ENCODE peak calls at places on chromosomes 16 and 17, in nine cellular contexts. U is left lung, T is IMR-90, L is testis, P is heart right ventricle, B is HCT116, H is tibial nerve, Q is H9, O is left ventricle myocardium inferior. Y is an unnamed sample.

GRCh38 chr17:64151016-64151368 is 21.0 kb upstream of the ERN1 start:
- DNase-seq in L (no peak), U (no peak), O (no peak), P (no peak), B (no peak), H (no peak), Q (no peak), T (no peak), Y (no peak)

GRCh38 chr16:10080031-10080772 is 102.0 kb downstream of the GRIN2A start:
- DNase-seq in O (peak; percentile 50), U (no peak), B (peak; percentile 15), P (peak; percentile 25), L (no peak), T (no peak), H (no peak), Q (no peak), Y (peak; percentile 17)

GRCh38 chr17:77476920-77477805 is 336.4 kb downstream of the SEC14L1 start:
- DNase-seq in Q (no peak), O (peak; percentile 69), T (peak; percentile 98), H (peak; percentile 68), P (peak; percentile 52), B (no peak), L (peak; percentile 85), U (no peak), Y (peak; percentile 86)

GRCh38 chr17:2275722-2276121 is 27.9 kb downstream of the SMG6 start:
- DNase-seq in U (no peak), B (no peak), H (no peak), T (no peak), P (no peak), L (no peak), O (no peak), Q (no peak), Y (no peak)

GRCh38 chr16:47787695-47788094 is 326.6 kb downstream of the PHKB start:
- DNase-seq in L (peak; percentile 21), P (no peak), U (no peak), B (no peak), H (no peak), Q (no peak), O (no peak), T (peak; percentile 22), Y (no peak)

GRCh38 chr16:89176147-89176690 is 4.7 kb downstream of the CDH15 start:
- DNase-seq in U (no peak), P (no peak), L (no peak), T (no peak), O (no peak), Q (no peak), H (no peak), B (no peak), Y (no peak)

GRCh38 chr17:82875418-82875856 is 35.6 kb upstream of the ZNF750 start:
- DNase-seq in U (peak; percentile 75), Q (peak; percentile 81), H (no peak), O (no peak), P (no peak), L (no peak), T (no peak), B (no peak), Y (no peak)

GRCh38 chr17:3610523-3610922 is 1.3 kb upstream of the TRPV1 start:
- DNase-seq in L (no peak), Q (no peak), H (no peak), B (no peak), T (no peak), O (no peak), U (no peak), P (no peak), Y (no peak)

GRCh38 chr17:82055965-82056728 is 4.4 kb downstream of the GPS1 start:
- DNase-seq in O (no peak), P (no peak), T (no peak), Q (no peak), U (no peak), H (no peak), B (no peak), L (no peak), Y (no peak)

GRCh38 chr17:30454635-30455034 is 22.6 kb upstream of the GOSR1 start:
- DNase-seq in L (no peak), U (no peak), T (no peak), H (no peak), Q (no peak), O (no peak), P (no peak), B (no peak), Y (no peak)

DNA sequence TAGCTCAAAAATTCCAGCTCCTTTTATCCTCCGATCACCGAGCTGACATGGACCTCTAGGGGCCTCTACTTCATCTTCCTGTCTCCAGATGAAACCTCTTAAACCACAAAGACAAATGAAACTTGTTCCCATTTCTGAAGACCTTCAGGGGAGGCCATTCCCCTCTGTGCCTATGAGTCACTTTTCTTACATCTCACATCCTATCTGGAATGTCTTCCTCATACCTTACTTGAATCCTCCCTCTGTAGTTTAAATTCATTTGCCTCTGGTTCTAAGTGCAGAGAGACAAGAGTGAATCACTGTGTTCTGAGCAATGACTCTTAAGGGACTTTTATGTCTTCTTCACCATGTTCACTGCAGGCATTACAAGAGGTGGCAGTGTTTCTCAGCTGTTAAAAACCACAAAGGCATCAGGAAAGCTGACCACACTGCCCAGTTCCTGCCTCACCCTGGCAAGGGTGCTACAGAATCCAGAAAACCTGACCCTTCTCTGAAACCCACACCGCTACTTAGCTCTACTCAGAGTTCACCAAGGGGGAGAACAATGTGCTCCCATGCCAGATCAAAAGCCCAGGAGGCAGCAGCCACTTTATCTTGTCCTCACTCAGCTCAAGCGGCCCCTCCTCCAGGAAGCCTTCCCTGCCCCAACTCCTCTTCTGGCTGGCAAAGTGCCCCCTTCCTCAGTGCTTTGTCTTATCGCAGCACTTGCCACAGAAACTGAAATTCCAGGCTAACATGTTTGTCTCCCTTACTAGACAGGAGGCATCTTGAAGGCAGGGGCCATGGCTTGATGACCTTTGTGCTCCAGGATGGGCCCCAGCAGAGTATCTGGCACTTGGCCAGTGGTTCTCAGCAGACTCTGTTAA is 6.4 kb downstream of the CUEDC1 start:
- DNase-seq in P (peak; percentile 30), O (no peak), U (no peak), T (peak; percentile 96), B (peak; percentile 100), Q (no peak), H (no peak), L (no peak), Y (no peak)
- TF ChIP-seq CTCF in P (no peak), O (no peak), U (no peak), T (no peak), B (no peak), Q (no peak), H (no peak), L (no peak), Y (no peak)

GRCh38 chr17:68204736-68205135 is 43.1 kb upstream of the AMZ2 start:
- DNase-seq in P (peak; percentile 38), L (no peak), O (peak; percentile 31), H (no peak), U (peak; percentile 63), T (no peak), B (no peak), Q (no peak), Y (no peak)

GRCh38 chr17:68205251-68205807 is 42.5 kb upstream of the AMZ2 start:
- DNase-seq in U (peak; percentile 93), P (peak; percentile 95), O (peak; percentile 92), L (peak; percentile 96), H (peak; percentile 89), Q (peak; percentile 95), B (peak; percentile 78), T (peak; percentile 82), Y (peak; percentile 69)

GRCh38 chr17:68207651-68208253 is 40.1 kb upstream of the AMZ2 start:
- DNase-seq in Q (no peak), O (peak; percentile 28), B (no peak), U (no peak), P (peak; percentile 43), T (no peak), L (no peak), H (no peak), Y (no peak)

DNA sequence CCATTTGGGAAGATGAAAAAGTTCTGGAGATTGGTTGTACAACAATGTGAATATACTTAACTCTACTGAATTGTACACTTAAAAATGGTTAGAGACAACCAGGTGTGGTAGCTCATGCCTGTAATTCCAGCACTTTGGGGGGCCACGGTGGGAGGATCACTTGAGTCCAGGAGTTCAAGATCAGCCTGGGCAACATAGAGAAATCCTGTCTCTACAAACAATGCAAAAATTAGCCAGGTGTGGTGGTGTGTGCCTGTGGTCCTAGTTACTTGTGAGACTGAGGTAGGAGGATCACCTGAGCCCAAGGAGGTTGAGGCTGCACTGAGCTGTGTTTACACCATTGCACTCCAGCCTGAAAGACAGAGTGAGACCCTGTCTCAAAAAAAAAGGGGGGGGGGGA is 37.3 kb upstream of the AMZ2 start:
- DNase-seq in U (no peak), P (no peak), T (no peak), L (no peak), B (no peak), H (no peak), O (no peak), Q (no peak), Y (no peak)
- H3K27me3 ChIP-seq in U (no peaks in the 10 kb centered on the region), P (no peaks in the 10 kb centered on the region), T (no peaks in the 10 kb centered on the region), L (no peaks in the 10 kb centered on the region), B (no peaks in the 10 kb centered on the region), H (no peaks in the 10 kb centered on the region), O (no peaks in the 10 kb centered on the region), Q (no peaks in the 10 kb centered on the region), Y (no peaks in the 10 kb centered on the region)

GRCh38 chr17:7589204-7589868 is 558 bp downstream of the SOX15 start:
- DNase-seq in B (no peak), Q (peak; percentile 93), H (peak; percentile 83), T (peak; percentile 83), O (peak; percentile 87), U (peak; percentile 83), P (peak; percentile 85), L (peak; percentile 90), Y (no peak)

GRCh38 chr17:7587420-7587786 is 2.5 kb downstream of the SOX15 start:
- DNase-seq in U (no peak), O (no peak), B (no peak), P (no peak), T (peak; percentile 98), H (no peak), Q (no peak), L (no peak), Y (no peak)

GRCh38 chr17:7586673-7587419 is 3.0 kb downstream of the SOX15 start:
- DNase-seq in L (no peak), Q (peak; percentile 84), T (no peak), U (no peak), B (peak; percentile 58), O (no peak), H (no peak), P (no peak), Y (no peak)

GRCh38 chr17:7588553-7589203 is 1.2 kb downstream of the SOX15 start:
- DNase-seq in T (no peak), H (no peak), O (no peak), B (no peak), Q (peak; percentile 56), P (no peak), U (no peak), L (no peak), Y (no peak)

DNA sequence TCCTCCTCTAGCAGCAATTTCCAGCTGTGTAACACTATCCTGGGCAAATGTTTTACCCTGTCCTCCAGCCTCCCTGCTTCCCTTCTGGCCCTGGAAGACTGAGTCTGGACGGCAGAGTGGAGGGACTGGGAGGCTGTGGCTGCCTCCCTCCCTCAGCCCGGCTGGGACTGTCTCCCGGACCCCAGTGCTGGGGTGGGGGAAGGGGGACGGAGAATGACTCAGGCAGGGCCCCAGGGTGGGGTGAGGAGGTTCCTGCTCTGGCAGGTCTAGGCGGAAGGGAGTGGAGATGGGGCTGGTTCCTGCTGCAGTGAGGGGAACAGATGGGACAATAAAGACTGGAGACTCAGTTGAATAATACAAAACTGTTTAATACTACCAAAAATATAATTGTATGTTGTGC is 2.1 kb downstream of the SOX15 start:
- DNase-seq in B (no peak), L (no peak), U (no peak), T (no peak), P (no peak), Q (no peak), H (no peak), O (no peak), Y (no peak)
- H3K27ac ChIP-seq in B (peak overlapping the region; percentile 53), L (no peak overlapping the region), U (peak overlapping the region; percentile 26), T (peak overlapping the region; percentile 75), P (no peak overlapping the region), Q (no peak overlapping the region), H (peak overlapping the region; percentile 86), O (peak overlapping the region; percentile 83), Y (no peak overlapping the region)

GRCh38 chr17:10262451-10262850 is 64.0 kb upstream of the GAS7 start:
- DNase-seq in Q (no peak), O (no peak), U (no peak), P (no peak), L (no peak), T (no peak), B (no peak), H (no peak), Y (no peak)
- TF ChIP-seq CTCF in Q (no peak), O (no peak), U (no peak), P (no peak), L (no peak), T (no peak), B (no peak), H (no peak), Y (no peak)